ENCODE peak calls at places on chromosomes 4 and X, in five cellular contexts. J is OCI-LY7, W is foreskin fibroblast, I is mucosa of descending colon, Z is GM23338. N is an unnamed sample.

GRCh38 chr4:180333156-180333555 is 1910.0 kb upstream of the TENM3 start:
- DNase-seq in J (no peak), W (no peak), I (no peak), Z (no peak), N (peak)

GRCh38 chrX:84144281-84144680 is 43.7 kb downstream of the RPS6KA6 start:
- DNase-seq in J (no peak), W (peak), I (no peak), Z (no peak), N (peak)

GRCh38 chrX:149937881-149938426 is 337 bp downstream of the EOLA2 start:
- DNase-seq in J (no peak), W (peak), I (no peak), Z (peak), N (peak)

GRCh38 chr4:32192363-32192762 is 1472.2 kb downstream of the PCDH7 start:
- DNase-seq in J (no peak), W (no peak), I (no peak), Z (no peak), N (no peak)

GRCh38 chr4:123399638-123400358 is 3.2 kb downstream of the SPRY1 start:
- DNase-seq in J (no peak), W (peak), I (no peak), Z (no peak), N (peak)

GRCh38 chrX:41720125-41720780 is 3.7 kb upstream of the GPR82 start:
- DNase-seq in J (peak), W (peak), I (peak), Z (no peak), N (peak)

GRCh38 chrX:38986586-38986985 is 185.3 kb downstream of the MID1IP1 start:
- DNase-seq in J (no peak), W (no peak), I (no peak), Z (peak), N (no peak)

GRCh38 chr4:116925900-116926457 is 159.4 kb downstream of the TRAM1L1 start:
- DNase-seq in J (no peak), W (peak), I (no peak), Z (peak), N (peak)

GRCh38 chrX:5113128-5113527 is 1115.5 kb downstream of the NLGN4X start:
- DNase-seq in J (peak), W (peak), I (no peak), Z (peak), N (no peak)

GRCh38 chr4:76948441-76949292 is 885 bp upstream of the SEPTIN11 start:
- DNase-seq in J (peak), W (peak), I (peak), Z (peak), N (peak)

GRCh38 chr4:121712001-121712655 is 15.3 kb upstream of the ANXA5 start:
- DNase-seq in J (no peak), W (no peak), I (no peak), Z (no peak), N (no peak)

GRCh38 chr4:16761031-16761430 is 137.4 kb downstream of the LDB2 start:
- DNase-seq in J (no peak), W (no peak), I (no peak), Z (no peak), N (no peak)

GRCh38 chr4:173025131-173025530 is 143.5 kb upstream of the GALNT7 start:
- DNase-seq in J (peak), W (peak), I (peak), Z (peak), N (peak)

GRCh38 chr4:80154547-80154933 is 42.8 kb upstream of the PRDM8 start:
- DNase-seq in J (no peak), W (no peak), I (no peak), Z (no peak), N (no peak)

GRCh38 chr4:147334478-147334877 is 146.4 kb upstream of the EDNRA start:
- DNase-seq in J (no peak), W (peak), I (no peak), Z (no peak), N (peak)

GRCh38 chr4:55444822-55445221 is 49.1 kb downstream of the TMEM165 start:
- DNase-seq in J (no peak), W (peak), I (peak), Z (no peak), N (peak)

GRCh38 chr4:184286346-184286745 is 68.7 kb upstream of the ENPP6 start:
- DNase-seq in J (no peak), W (peak), I (no peak), Z (no peak), N (no peak)

GRCh38 chr4:74671074-74671698 is 123.1 kb downstream of the BTC start:
- DNase-seq in J (peak), W (peak), I (peak), Z (peak), N (peak)

GRCh38 chr4:113474017-113474416 is 287.5 kb downstream of the CAMK2D start:
- DNase-seq in J (no peak), W (peak), I (no peak), Z (no peak), N (peak)

GRCh38 chrX:49960061-49960460 is 37.7 kb downstream of the CLCN5 start:
- DNase-seq in J (no peak), W (no peak), I (no peak), Z (no peak), N (peak)

GRCh38 chr4:169869487-169869886 is 111.7 kb upstream of the HPF1 start:
- DNase-seq in J (no peak), W (no peak), I (no peak), Z (no peak), N (no peak)

GRCh38 chr4:108779958-108780357 is 17.1 kb upstream of the ETNPPL start:
- DNase-seq in J (no peak), W (peak), I (no peak), Z (no peak), N (no peak)

GRCh38 chrX:1261285-1261684 is 7.3 kb upstream of the CSF2RA start:
- DNase-seq in J (no peak), W (no peak), I (no peak), Z (peak), N (no peak)

GRCh38 chr4:98006060-98006459 is 137.2 kb downstream of the STPG2 start:
- DNase-seq in J (no peak), W (no peak), I (no peak), Z (no peak), N (no peak)

GRCh38 chrX:100600340-100600739 is 15.6 kb downstream of the TNMD start:
- DNase-seq in J (no peak), W (no peak), I (no peak), Z (no peak), N (no peak)

GRCh38 chr4:80184791-80185756 is 12.2 kb upstream of the PRDM8 start:
- DNase-seq in J (no peak), W (peak), I (peak), Z (peak), N (no peak)

DNA sequence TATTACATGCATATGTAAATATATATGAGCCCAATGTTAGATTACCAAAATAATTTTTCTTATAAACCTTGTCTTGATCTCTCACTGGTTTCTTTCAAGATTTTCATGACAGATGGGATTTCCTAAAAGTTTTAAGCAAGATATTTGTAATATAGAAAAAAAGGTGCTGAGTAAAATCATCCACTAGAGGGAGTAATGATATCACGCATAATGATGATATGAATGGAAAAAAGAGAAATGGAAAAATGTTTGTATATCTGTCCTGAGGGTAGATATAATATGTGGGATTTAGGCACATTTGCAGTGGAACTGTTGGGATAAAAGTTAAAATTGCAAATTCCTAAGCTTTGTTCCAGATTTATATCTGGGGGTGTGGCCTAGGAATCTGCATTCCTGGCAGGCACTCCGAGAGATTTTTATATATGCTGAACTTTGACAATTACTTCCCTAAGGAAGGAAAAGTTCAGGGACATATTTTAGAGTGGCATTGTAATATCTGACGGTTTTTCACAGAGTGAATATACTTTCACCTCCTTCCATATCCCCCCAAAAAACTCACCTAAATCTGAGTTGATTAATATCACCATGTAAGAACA is 60.5 kb downstream of the TMA16 start:
- DNase-seq in J (peak), W (peak), I (no peak), Z (peak), N (no peak)
- TF ChIP-seq CTCF in J (peak), W (peak), I (peak), Z (no peak), N (peak)

DNA sequence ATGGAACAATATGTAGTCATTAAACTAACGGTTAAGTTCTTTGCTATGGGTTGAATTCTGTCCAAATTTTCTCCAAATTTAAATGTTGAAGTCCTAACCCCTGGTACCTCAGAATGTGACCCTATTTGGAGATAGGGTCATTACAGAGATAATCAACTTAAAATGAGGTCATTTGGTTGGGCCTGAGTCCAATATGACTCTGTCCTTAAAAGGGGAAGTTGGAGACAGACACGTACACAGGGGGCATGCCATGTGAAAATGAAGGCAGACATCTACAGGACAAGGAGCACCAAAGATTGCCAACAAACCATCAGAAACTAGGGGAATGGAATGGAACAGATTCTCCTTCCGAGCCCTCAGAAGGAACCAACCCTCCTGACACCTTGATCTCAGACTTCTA is 492.0 kb upstream of the FTHL17 start:
- DNase-seq in J (no peak), W (no peak), I (no peak), Z (no peak), N (no peak)
- TF ChIP-seq CTCF in J (no peak), W (no peak), I (no peak), Z (no peak), N (no peak)

DNA sequence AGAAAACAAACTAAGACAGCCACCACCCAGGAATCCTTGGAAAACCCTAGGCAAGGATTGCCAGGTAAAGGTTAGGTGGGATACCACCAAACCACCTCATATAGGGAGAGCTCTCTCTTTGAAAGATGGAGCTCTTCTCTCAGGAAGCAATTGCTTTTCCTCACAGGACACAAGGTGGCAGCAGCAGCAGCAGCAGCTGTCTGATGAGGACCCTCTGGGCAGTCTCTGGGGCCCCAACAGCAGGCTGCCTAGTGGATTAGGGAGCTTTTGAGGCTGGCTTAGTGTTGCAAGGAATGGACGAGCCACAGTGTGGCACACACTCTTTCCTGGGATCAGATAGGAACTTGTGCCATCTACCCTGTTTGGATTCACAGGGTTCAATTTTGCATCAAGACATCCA is 41.4 kb upstream of the CHRDL1 start:
- DNase-seq in J (no peak), W (no peak), I (no peak), Z (peak), N (no peak)
- TF ChIP-seq CTCF in J (peak), W (peak), I (no peak), Z (peak), N (no peak)

DNA sequence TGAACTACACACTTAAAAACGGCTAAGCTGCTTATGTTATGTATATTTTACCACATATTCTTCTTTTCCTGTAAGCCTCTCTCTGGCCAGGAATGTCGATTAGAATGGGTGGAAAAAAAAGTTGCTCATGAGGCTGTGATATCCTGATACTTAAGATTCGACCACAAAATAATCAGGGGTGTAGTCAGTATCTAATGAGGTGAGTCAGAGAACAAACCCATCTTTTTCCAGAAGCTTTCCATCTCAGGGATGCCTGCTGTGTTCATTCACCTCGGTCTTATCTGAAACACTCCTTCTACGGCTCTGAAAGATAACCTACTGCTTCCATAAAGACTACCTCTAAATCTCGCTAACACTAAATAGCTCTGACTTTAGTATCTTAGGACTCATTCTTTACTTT is 142.7 kb upstream of the MAP3K15 start:
- DNase-seq in J (no peak), W (peak), I (no peak), Z (no peak), N (peak)
- TF ChIP-seq CTCF in J (no peak), W (no peak), I (no peak), Z (no peak), N (no peak)

DNA sequence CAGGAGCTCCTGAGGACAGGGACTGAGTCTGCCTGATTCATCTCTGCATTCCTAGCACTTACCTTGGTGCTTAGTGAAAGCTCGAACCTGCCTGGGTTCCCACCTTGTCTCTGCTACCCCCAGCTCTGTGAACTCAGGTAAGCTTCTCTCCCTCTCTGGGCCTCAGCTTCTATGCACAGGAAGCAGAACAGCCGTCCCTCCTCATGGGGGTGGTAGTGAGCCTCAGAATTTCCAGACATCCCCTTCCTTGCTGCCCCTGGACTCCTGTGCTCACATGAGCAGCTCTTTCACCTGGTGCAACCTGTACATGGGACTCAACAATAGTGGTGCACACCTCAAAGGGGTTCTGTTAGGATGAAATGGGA is 50.8 kb downstream of the HTRA3 start:
- DNase-seq in J (peak), W (no peak), I (no peak), Z (peak), N (no peak)
- TF ChIP-seq CTCF in J (peak), W (peak), I (no peak), Z (peak), N (no peak)

GRCh38 chr4:155541716-155542115 is 124.9 kb upstream of the GUCY1A1 start:
- DNase-seq in J (no peak), W (peak), I (no peak), Z (no peak), N (no peak)
- TF ChIP-seq CTCF in J (no peak), W (no peak), I (no peak), Z (no peak), N (no peak)

GRCh38 chr4:2462218-2462991 is 6.5 kb upstream of the RNF4 start:
- DNase-seq in J (peak), W (peak), I (peak), Z (peak), N (peak)
- TF ChIP-seq CTCF in J (peak), W (no peak), I (no peak), Z (peak), N (no peak)

GRCh38 chrX:53239474-53239873 is 14.5 kb upstream of the KDM5C start:
- DNase-seq in J (peak), W (no peak), I (no peak), Z (peak), N (no peak)
- TF ChIP-seq CTCF in J (peak), W (no peak), I (no peak), Z (peak), N (no peak)

GRCh38 chrX:43552703-43553102 is 103.4 kb upstream of the MAOA start:
- DNase-seq in J (no peak), W (no peak), I (no peak), Z (no peak), N (no peak)
- TF ChIP-seq CTCF in J (no peak), W (no peak), I (no peak), Z (no peak), N (no peak)

DNA sequence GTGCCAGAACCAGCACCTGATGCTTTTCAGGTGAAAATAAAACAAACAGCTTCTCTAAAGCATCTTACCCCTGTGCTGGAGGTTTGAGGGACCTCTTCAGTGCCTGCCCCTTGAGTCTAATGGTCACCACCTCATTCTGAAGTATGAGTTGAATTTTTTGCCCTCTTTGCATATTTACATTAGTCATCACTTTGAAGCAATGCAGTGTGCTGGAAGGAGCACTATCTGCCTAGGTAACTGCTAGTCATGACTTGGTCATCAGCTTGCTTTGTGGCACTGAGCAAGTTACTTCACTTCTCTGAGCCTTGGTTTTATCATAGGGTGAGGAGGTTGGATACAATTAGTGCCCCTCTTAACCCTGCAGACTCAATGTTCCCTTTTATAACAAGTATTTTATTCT is 44.9 kb downstream of the SPATA18 start:
- DNase-seq in J (no peak), W (peak), I (no peak), Z (no peak), N (peak)
- TF ChIP-seq CTCF in J (no peak), W (no peak), I (no peak), Z (no peak), N (no peak)